ENCODE peak calls at places on chromosomes 1 and 21, in eight cellular contexts. D is GM19239; K is mesenchymal stem cell; M is activated naive CD4-positive, alpha-beta T cell treated with anti-CD3 and anti-CD28 coated beads, Interleukin-2, amount 10 ng/mL, durations not matched to agents 7 days and 5 days; T is lung microvascular endothelial cell; P is stimulated activated CD4-positive, alpha-beta T cell treated with anti-CD3 and anti-CD28 coated beads, Interleukin-4, amount 100 ng/mL, for 4 hours; S is lower leg skin; B is stimulated activated CD8-positive, alpha-beta memory T cell treated with anti-CD3 and anti-CD28 coated beads, Interleukin-2, amount 100 ng/mL, for 48 hours. F is an unnamed sample.

GRCh38 chr21:14603202-14603601 is 57.1 kb upstream of the SAMSN1 start:
- DNase-seq in M (no peak), P (no peak), S (no peak), B (no peak), T (no peak), K (peak), D (no peak), F (peak)

GRCh38 chr1:64292399-64292798 is 89.0 kb downstream of the UBE2U start:
- DNase-seq in D (no peak), S (no peak), B (no peak), P (no peak), T (no peak), K (no peak), M (no peak), F (peak)

GRCh38 chr21:44947930-44948331 is 8.1 kb downstream of the SLX9 start:
- DNase-seq in S (no peak), B (no peak), D (no peak), K (no peak), P (no peak), T (no peak), M (no peak), F (no peak)

GRCh38 chr1:54212872-54213271 is 12.9 kb downstream of the MRPL37 start:
- DNase-seq in P (no peak), M (no peak), S (no peak), D (no peak), K (no peak), T (no peak), B (no peak), F (no peak)

GRCh38 chr1:91617242-91617837 is 116.7 kb downstream of the CDC7 start:
- DNase-seq in P (no peak), D (no peak), K (no peak), S (no peak), T (peak), B (no peak), M (no peak), F (no peak)

GRCh38 chr1:19630720-19631119 is 13.4 kb upstream of the NBL1 start:
- DNase-seq in P (no peak), B (no peak), D (no peak), S (no peak), M (no peak), K (no peak), T (no peak), F (no peak)

GRCh38 chr1:68370101-68370915 is 79.4 kb downstream of the RPE65 start:
- DNase-seq in T (no peak), K (no peak), S (no peak), M (no peak), P (no peak), B (no peak), D (no peak), F (no peak)

GRCh38 chr21:42349420-42350075 is 1.2 kb downstream of the TFF2 start:
- DNase-seq in B (no peak), M (peak), K (no peak), D (no peak), P (no peak), T (no peak), S (no peak), F (no peak)

GRCh38 chr1:164675342-164675904 is 116.4 kb downstream of the PBX1 start:
- DNase-seq in P (no peak), B (no peak), S (no peak), D (no peak), K (no peak), M (no peak), T (no peak), F (no peak)

GRCh38 chr1:70034403-70034802 is 171.0 kb downstream of the LRRC40 start:
- DNase-seq in K (peak), D (no peak), T (peak), B (no peak), M (no peak), P (no peak), S (no peak), F (peak)

GRCh38 chr1:17535300-17535937 is 4.1 kb upstream of the ARHGEF10L start:
- DNase-seq in S (no peak), P (no peak), B (no peak), D (no peak), M (no peak), K (no peak), T (no peak), F (no peak)

GRCh38 chr21:44521928-44522752 is 17.9 kb downstream of the KRTAP10-1 start:
- DNase-seq in S (no peak), K (no peak), P (no peak), T (no peak), B (no peak), M (peak), D (no peak), F (no peak)

GRCh38 chr1:234963904-234964702 is 164.5 kb downstream of the TOMM20 start:
- DNase-seq in D (no peak), B (no peak), T (no peak), P (no peak), K (no peak), S (no peak), M (no peak), F (peak)

GRCh38 chr1:10228528-10228927 is 18.2 kb downstream of the KIF1B start:
- DNase-seq in T (no peak), P (no peak), K (no peak), M (no peak), B (no peak), D (no peak), S (no peak), F (no peak)

GRCh38 chr1:160935527-160936258 is 18.9 kb downstream of the ITLN2 start:
- DNase-seq in P (no peak), B (no peak), S (no peak), D (no peak), K (no peak), M (no peak), T (no peak), F (no peak)

GRCh38 chr1:8027748-8028631 is 1.9 kb upstream of the ERRFI1 start:
- DNase-seq in B (no peak), D (no peak), M (no peak), T (peak), P (no peak), S (no peak), K (peak), F (peak)

F was measured in endothelial cell of umbilical vein.